ENCODE peak calls at places on chromosomes 6 and 20, in eight cellular contexts. J is AG10803, E is epithelial cell of esophagus, N is heart right ventricle, S is bronchial epithelial cell, Z is PC-3, L is Peyer's patch, O is upper lobe of right lung. V is an unnamed sample.

GRCh38 chr20:34575271-34575670 is 16.8 kb downstream of the MAP1LC3A start:
- DNase-seq in J (no peak), E (no peak), N (no peak), S (no peak), Z (no peak), L (no peak), O (no peak), V (no peak)

GRCh38 chr6:12992770-12993169 is 276.2 kb downstream of the PHACTR1 start:
- DNase-seq in J (no peak), E (no peak), N (no peak), S (no peak), Z (no peak), L (no peak), O (no peak), V (no peak)

GRCh38 chr6:165306955-165307354 is 2.5 kb downstream of the C6orf118 start:
- DNase-seq in J (no peak), E (no peak), N (no peak), S (no peak), Z (no peak), L (no peak), O (no peak), V (no peak)

GRCh38 chr20:38649275-38649891 is 47.8 kb downstream of the ARHGAP40 start:
- DNase-seq in J (no peak), E (peak; percentile 37), N (no peak), S (peak; percentile 17), Z (peak; percentile 48), L (no peak), O (no peak), V (no peak)

GRCh38 chr6:2765896-2766766 is 938 bp downstream of the WRNIP1 start:
- DNase-seq in J (peak; percentile 42), E (peak; percentile 60), N (peak; percentile 46), S (peak; percentile 15), Z (peak; percentile 39), L (peak; percentile 78), O (peak; percentile 83), V (peak; percentile 60)

GRCh38 chr20:63290677-63291472 is 2.1 kb upstream of the COL20A1 start:
- DNase-seq in J (peak; percentile 29), E (peak; percentile 55), N (no peak), S (peak; percentile 26), Z (peak; percentile 62), L (peak; percentile 74), O (no peak), V (peak; percentile 73)

GRCh38 chr6:26214826-26215199 is 127.6 kb downstream of the HFE start:
- DNase-seq in J (no peak), E (no peak), N (no peak), S (no peak), Z (no peak), L (no peak), O (no peak), V (no peak)

GRCh38 chr6:84766796-84767590 is 2.6 kb upstream of the TBX18 start:
- DNase-seq in J (no peak), E (no peak), N (no peak), S (no peak), Z (no peak), L (no peak), O (no peak), V (no peak)

GRCh38 chr6:115773741-115774140 is 286.9 kb downstream of the FRK start:
- DNase-seq in J (no peak), E (no peak), N (no peak), S (no peak), Z (no peak), L (no peak), O (no peak), V (no peak)

DNA sequence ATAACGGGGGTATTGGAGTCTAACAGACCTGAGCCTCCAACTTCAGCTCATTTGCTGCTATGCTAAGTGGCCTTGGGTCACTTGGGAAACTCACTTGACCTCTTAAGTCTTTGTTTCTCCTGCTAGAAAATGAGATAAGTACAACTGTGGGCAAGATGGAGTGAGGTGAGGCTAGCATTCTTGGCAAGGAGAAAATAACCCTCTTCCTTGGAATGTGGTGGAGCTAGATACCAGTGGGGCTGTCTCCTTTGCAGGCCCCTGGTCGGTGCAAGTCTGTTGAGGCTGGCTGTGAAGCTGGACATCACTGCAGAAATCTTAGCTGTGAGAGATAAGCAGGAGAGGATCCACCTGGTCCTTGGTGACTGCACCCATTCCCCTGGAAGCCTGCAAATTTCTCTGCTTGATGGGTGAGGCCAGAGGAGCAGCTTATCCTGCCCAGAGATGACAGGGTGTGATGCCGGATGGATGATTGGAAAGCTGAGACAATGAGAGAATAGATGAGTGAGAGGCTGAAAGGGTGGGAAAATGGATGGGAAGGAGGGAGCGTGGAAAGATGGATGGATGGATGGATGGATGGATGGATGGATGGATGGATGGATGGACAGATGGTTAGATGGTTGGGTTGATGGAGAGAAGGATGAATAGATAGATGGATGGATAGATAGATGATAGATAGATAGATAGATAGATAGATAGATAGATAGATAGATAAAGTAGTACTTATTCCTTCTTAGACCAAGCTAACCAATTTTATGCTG is 4.4 kb downstream of the BPIFA1 start:
- DNase-seq in J (no peak), E (no peak), N (no peak), S (no peak), Z (no peak), L (no peak), O (no peak), V (no peak)
- TF ChIP-seq CTCF in J (no peak), E (no peak), N (no peak), S (no peak), Z (no peak), L (no peak), O (no peak), V (no peak)

DNA sequence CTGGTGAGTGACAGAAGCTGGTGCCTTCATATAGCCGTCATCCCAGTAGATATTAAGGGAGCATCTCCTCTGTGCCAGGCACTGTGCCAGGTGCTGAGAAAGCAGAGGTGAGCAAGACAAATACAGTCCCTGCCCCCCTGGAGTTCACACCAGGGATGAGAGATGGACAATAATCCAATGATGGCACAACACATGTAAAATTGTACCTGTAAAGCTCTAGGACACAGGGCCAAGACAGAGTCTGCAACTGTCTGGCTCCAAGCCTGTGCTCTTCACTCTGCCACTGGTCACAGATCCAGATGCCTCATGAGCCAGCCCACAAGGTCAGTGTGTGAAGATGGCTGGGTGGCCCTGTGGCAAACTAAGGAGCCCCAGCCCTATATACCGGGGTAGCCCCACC is 133.8 kb downstream of the EYA2 start:
- DNase-seq in J (no peak), E (no peak), N (no peak), S (no peak), Z (no peak), L (no peak), O (no peak), V (no peak)
- TF ChIP-seq CTCF in J (no peak), E (no peak), N (no peak), S (no peak), Z (no peak), L (no peak), O (no peak), V (no peak)

GRCh38 chr20:42204261-42204660 is 586.1 kb upstream of the CHD6 start:
- DNase-seq in J (no peak), E (no peak), N (peak; percentile 19), S (no peak), Z (no peak), L (no peak), O (no peak), V (no peak)
- TF ChIP-seq CTCF in J (no peak), E (no peak), N (peak; percentile 46), S (no peak), Z (peak; percentile 14), L (no peak), O (peak; percentile 40), V (no peak)

GRCh38 chr6:149699150-149699549 is 18.8 kb downstream of the LATS1 start:
- DNase-seq in J (no peak), E (no peak), N (no peak), S (no peak), Z (no peak), L (no peak), O (no peak), V (no peak)
- TF ChIP-seq CTCF in J (no peak), E (peak; percentile 11), N (no peak), S (no peak), Z (no peak), L (no peak), O (no peak), V (no peak)

GRCh38 chr20:48189177-48189576 is 403.9 kb upstream of the SULF2 start:
- DNase-seq in J (peak; percentile 61), E (peak; percentile 89), N (no peak), S (peak; percentile 86), Z (peak; percentile 63), L (peak; percentile 7), O (no peak), V (no peak)
- TF ChIP-seq CTCF in J (peak; percentile 63), E (peak; percentile 76), N (peak; percentile 11), S (peak; percentile 52), Z (peak; percentile 90), L (no peak), O (no peak), V (no peak)

DNA sequence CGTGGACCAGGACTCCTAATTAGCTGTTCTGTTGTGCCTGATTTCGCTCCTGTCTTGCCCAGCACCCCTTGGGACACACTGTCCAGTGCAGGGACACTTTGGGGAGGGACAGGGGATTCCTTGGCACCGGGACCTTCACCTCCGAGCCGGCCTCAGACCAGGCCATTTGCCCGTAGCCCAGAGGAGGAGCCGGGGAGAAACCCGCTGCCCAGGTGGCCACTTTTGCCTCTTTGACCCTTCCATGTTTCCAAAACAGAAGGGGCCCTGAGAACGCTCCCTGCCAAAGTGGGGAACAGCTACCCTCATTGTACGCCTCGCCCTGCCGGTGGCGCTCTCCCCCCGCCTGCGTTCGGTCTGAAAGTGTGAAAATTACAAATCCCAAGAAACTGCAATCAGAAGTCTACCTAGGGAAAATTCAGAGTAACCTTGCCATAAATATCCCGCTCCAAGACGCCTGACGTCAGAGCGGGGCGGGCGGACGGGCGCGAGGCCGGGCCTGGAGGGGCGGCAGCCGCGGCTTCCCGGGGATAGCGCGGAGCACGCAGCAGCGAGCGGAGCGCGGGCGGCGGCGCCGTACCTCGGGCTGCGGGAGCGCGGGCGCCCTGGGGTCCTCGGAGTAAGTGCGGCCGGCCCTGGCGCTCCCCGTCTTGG is at the start of gene DAAM2:
- DNase-seq in J (peak; percentile 60), E (peak; percentile 14), N (peak; percentile 62), S (no peak), Z (no peak), L (peak; percentile 55), O (peak; percentile 86), V (no peak)
- TF ChIP-seq CTCF in J (peak; percentile 28), E (no peak), N (no peak), S (no peak), Z (no peak), L (no peak), O (no peak), V (no peak)

GRCh38 chr6:23547851-23548250 is 578.2 kb upstream of the NRSN1 start:
- DNase-seq in J (no peak), E (peak; percentile 9), N (no peak), S (no peak), Z (peak; percentile 57), L (no peak), O (no peak), V (no peak)
- TF ChIP-seq CTCF in J (no peak), E (peak; percentile 24), N (no peak), S (no peak), Z (peak; percentile 59), L (no peak), O (no peak), V (no peak)

DNA sequence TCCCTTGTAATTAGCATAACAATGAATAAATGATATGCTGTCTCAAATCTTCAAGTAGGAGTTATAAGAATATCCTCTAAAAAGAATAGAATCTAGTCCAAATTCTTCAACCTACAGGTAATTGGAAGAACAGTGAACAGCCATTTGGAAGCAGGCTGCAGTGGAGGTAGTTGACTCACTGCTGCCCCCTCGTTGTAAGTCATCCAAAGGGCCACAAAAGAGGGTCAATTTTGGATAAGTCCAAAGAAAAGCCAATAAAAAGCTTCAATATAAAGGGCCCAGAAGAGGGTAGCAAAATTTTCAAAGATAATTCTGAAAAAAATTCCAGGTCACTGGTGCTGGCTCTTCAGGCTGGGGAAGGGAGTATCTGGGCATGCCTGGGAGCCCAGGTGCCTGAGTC is 60.8 kb upstream of the SSTR4 start:
- DNase-seq in J (no peak), E (peak; percentile 55), N (no peak), S (peak; percentile 36), Z (peak; percentile 48), L (no peak), O (no peak), V (no peak)
- TF ChIP-seq CTCF in J (peak; percentile 47), E (peak; percentile 51), N (peak; percentile 18), S (peak; percentile 55), Z (peak; percentile 79), L (no peak), O (peak; percentile 41), V (no peak)